ENCODE peak calls at places on chromosomes 2 and 18, in four cellular contexts. I, J, B and R are unnamed samples.

GRCh38 chr2:171432969-171433762 is 624 bp downstream of the METTL8 start:
- DNase-seq in I (no peak), J (no peak), B (no peak), R (no peak)

GRCh38 chr2:41967426-41968181 is 80.2 kb upstream of the PKDCC start:
- DNase-seq in I (no peak), J (no peak), B (peak; percentile 82), R (peak; percentile 72)

GRCh38 chr2:54524236-54524991 is 68.3 kb downstream of the SPTBN1 start:
- DNase-seq in I (no peak), J (no peak), B (no peak), R (no peak)

GRCh38 chr2:64808736-64809135 is 155.0 kb upstream of the SERTAD2 start:
- DNase-seq in I (no peak), J (no peak), B (no peak), R (no peak)

GRCh38 chr2:42865884-42866861 is 73.8 kb upstream of the HAAO start:
- DNase-seq in I (no peak), J (peak; percentile 55), B (no peak), R (peak; percentile 82)

GRCh38 chr2:126085396-126085795 is 570.6 kb upstream of the GYPC start:
- DNase-seq in I (no peak), J (no peak), B (no peak), R (no peak)

GRCh38 chr2:38438536-38439225 is 61.6 kb upstream of the ATL2 start:
- DNase-seq in I (no peak), J (no peak), B (no peak), R (no peak)

GRCh38 chr18:57080479-57080878 is 66.4 kb upstream of the BOD1L2 start:
- DNase-seq in I (no peak), J (no peak), B (no peak), R (no peak)

GRCh38 chr2:174656671-174657171 is 59.1 kb upstream of the WIPF1 start:
- DNase-seq in I (no peak), J (no peak), B (no peak), R (no peak)

GRCh38 chr2:106193491-106193976 is 567 bp downstream of the UXS1 start:
- DNase-seq in I (no peak), J (peak; percentile 89), B (peak; percentile 83), R (no peak)

GRCh38 chr2:38692636-38693318 is 26.9 kb downstream of the GALM start:
- DNase-seq in I (no peak), J (no peak), B (no peak), R (no peak)

GRCh38 chr2:98036349-98037000 is 40.7 kb upstream of the TMEM131 start:
- DNase-seq in I (no peak), J (no peak), B (no peak), R (no peak)

GRCh38 chr2:236670235-236670620 is 100.6 kb downstream of the ACKR3 start:
- DNase-seq in I (no peak), J (no peak), B (no peak), R (no peak)

GRCh38 chr18:22936515-22936914 is 3.4 kb downstream of the RBBP8 start:
- DNase-seq in I (no peak), J (no peak), B (no peak), R (no peak)

GRCh38 chr2:201406077-201406662 is 45.1 kb downstream of the TRAK2 start:
- DNase-seq in I (no peak), J (no peak), B (no peak), R (no peak)

GRCh38 chr18:55420977-55421611 is 166.9 kb downstream of the TCF4 start:
- DNase-seq in I (no peak), J (no peak), B (no peak), R (no peak)

GRCh38 chr2:3299703-3300102 is 77.9 kb downstream of the EIPR1 start:
- DNase-seq in I (no peak), J (peak; percentile 17), B (no peak), R (no peak)

GRCh38 chr2:105397959-105398521 is 811 bp downstream of the FHL2 start:
- DNase-seq in I (no peak), J (no peak), B (no peak), R (no peak)

GRCh38 chr2:197431858-197432257 is 3.0 kb downstream of the SF3B1 start:
- DNase-seq in I (no peak), J (no peak), B (no peak), R (no peak)

GRCh38 chr2:63861220-63861822 is 19.6 kb downstream of the UGP2 start:
- DNase-seq in I (no peak), J (no peak), B (no peak), R (peak; percentile 75)

GRCh38 chr2:219997341-219997851 is 370.0 kb downstream of the SLC4A3 start:
- DNase-seq in I (no peak), J (no peak), B (peak; percentile 82), R (no peak)

GRCh38 chr18:78144669-78145068 is 834.9 kb upstream of the SALL3 start:
- DNase-seq in I (no peak), J (peak; percentile 61), B (no peak), R (no peak)

GRCh38 chr2:1891971-1892486 is 147.7 kb upstream of the PXDN start:
- DNase-seq in I (no peak), J (no peak), B (no peak), R (no peak)

GRCh38 chr18:65091737-65092329 is 659.0 kb upstream of the CDH7 start:
- DNase-seq in I (no peak), J (no peak), B (no peak), R (no peak)

GRCh38 chr2:31082002-31082401 is 56.2 kb downstream of the GALNT14 start:
- DNase-seq in I (no peak), J (no peak), B (no peak), R (no peak)

GRCh38 chr2:105795575-105795934 is 50.8 kb downstream of the NCK2 start:
- DNase-seq in I (no peak), J (no peak), B (no peak), R (no peak)

DNA sequence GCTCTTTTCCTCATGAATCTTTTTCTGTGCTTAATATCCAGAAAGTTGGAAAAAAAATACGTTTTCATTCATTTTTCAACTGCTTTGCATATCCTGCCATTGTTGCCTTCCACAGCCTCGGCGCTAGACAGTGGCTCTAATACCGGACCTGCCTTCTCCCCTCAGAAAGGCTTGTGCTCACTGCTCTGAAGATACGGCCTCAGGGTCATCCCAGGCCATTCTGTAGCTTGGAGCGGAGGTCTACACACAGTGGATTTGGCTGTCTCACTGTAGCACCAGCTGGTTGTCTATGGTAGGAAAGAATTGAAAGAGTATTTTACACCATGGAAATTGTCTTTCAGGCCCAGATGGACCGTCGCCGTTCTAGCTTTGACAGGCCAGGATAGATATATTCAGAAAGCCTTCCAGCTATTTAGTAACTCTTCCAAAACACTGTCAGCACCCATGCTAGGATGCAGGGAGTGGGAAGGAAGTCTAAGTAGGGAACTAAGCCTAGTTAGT is 242.0 kb downstream of the TMEM182 start:
- DNase-seq in I (no peak), J (no peak), B (no peak), R (no peak)
- H3K4me1 ChIP-seq in I (no peaks in the 10 kb centered on the region), J (no peaks in the 10 kb centered on the region), B (no peaks in the 10 kb centered on the region), R (no peaks in the 10 kb centered on the region)

DNA sequence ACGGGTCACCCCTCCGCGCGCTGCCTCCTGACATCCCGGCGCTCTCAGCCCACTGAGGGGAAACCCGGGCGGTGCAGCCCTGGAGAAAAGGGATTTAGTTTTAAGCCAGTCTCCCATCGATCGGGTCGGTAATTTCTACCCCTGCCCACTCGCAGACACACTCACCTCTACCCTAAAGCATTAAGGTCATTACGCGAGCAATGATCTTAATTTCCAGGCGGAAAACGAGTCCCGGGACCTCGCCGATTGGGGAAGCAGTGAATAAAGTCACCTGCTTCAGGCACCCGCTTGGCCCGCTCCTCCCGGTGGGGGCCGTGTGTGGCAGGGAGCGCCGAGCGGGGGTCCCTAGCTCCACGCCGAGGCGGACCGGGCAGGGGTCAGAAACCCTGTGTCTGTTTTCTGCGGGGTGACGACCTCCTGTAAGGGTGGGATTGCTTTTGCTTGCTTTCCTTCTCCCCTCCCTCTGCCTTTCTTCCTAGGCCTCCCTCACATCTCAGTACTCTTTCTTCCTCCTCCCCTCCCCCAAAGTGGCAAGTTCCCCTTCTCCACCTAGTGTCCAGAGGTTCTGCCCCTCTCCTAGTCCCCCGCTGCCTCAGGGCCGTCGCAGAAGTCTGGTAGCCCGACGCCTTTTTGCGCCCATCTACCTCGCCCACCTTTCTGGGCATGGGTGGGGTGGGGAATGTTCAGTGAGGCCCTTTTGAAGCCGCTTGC is 142.6 kb downstream of the MEIS1 start:
- DNase-seq in I (no peak), J (no peak), B (peak; percentile 75), R (peak; percentile 82)
- H3K4me3 ChIP-seq in I (peak overlapping the region; percentile 62), J (peak overlapping the region; percentile 32), B (peak overlapping the region; percentile 46), R (peak overlapping the region; percentile 73)

DNA sequence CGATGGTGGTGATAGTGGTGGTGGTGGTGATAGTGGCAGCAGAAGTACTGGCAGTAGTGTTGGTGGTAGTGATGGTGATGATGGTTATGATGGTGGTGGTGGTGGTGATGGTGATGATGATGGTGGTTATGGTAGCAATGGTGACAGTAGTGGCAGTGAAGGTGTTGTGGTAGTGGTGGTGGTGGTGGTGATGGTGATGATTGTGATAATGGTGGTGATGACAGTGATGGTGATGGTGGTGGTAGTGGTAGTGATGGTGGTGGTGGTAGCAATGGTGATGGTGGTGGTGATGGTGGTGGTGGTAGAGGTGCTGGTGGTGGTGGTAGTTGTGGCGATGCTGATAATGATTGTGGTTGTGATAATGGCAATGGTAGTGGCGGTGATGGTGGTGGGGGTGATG is 126.5 kb downstream of the AFF3 start:
- DNase-seq in I (no peak), J (no peak), B (no peak), R (no peak)
- H3K4me1 ChIP-seq in I (no peaks in the 10 kb centered on the region), J (no peaks in the 10 kb centered on the region), B (no peaks in the 10 kb centered on the region), R (peaks cover 54% of the 10 kb centered on the region)

GRCh38 chr2:51013060-51013746 is 18.7 kb downstream of the NRXN1 start:
- DNase-seq in I (no peak), J (no peak), B (no peak), R (no peak)
- H3K4me3 ChIP-seq in I (no peak overlapping the region), J (no peak overlapping the region), B (no peak overlapping the region), R (no peak overlapping the region)

DNA sequence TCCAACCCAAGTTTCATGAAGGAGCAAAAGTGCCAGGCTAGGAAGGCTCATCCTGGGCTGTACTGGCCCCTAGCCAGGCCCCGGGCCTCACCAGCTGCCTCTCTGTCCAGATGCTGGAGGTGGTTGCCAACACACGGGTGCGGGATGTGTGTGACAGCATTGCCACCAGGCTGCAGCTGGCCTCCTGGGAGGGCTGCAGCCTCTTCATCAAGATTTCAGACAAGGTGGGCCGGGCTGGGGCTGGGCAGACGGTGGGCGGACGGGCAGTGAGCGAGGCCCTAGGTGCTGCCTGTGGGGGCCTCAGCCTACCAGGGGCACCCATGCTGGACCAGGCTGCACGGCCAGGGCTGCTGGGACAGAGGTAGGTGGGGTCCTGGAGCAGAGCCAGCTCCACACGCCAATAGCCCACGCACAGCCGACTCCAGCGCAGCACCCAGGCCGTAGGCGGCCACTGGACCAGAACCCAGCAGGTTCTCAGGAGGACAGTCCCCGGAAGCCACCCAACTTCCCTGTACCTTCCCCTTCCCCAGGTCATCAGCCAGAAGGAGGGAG is 11.8 kb upstream of the GPR17 start:
- DNase-seq in I (no peak), J (no peak), B (no peak), R (peak; percentile 83)
- H3K4me1 ChIP-seq in I (peaks cover 26% of the 10 kb centered on the region), J (peaks cover 17% of the 10 kb centered on the region), B (no peaks in the 10 kb centered on the region), R (peaks cover 88% of the 10 kb centered on the region)

DNA sequence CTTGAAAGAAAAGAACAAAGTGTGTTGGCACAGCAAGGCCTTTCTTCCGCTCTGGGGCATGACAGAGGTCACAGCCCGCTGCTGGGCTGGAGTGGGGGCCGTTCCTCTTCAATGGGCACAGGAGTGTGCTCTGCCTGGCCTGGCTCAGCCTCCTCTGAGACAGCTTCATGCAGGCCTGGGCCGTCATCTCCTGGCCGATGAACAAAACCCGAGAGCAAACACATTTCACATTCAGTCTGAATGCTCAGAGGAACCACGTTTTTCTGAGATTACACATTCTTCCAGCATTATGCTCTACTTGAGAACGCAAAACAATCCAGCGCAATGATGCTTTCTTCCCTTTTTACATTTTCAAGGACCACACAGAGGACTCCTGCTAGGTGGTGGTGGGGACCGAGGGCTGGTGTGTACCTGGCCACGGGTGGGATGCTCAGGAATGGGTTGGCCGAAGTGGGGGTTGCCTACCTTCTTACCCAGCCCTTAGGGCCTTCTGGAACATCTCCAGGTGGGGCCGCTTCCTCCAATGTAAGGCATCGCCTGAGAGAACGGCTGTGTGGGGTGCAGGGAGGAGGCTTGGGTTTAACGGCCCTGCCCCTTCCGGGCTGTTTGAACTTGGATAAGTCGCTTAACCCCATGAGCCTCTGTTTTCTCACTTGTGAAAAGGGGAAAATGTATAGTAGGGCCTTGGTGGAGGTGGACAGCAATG is 34.8 kb downstream of the EMILIN2 start:
- DNase-seq in I (no peak), J (no peak), B (peak; percentile 92), R (peak; percentile 85)
- H3K4me3 ChIP-seq in I (no peak overlapping the region), J (no peak overlapping the region), B (no peak overlapping the region), R (no peak overlapping the region)